ENCODE peak calls at places on chromosomes 16 and 17, in nine cellular contexts. Y, J, H, P, A, D, F, T and Q are unnamed samples.
A peak's percentile ranks its signal among the peaks of the same experiment; 100 is the strongest.

GRCh38 chr16:23504453-23505179 is 5.7 kb downstream of the GGA2 start:
- DNase-seq in Y (peak; percentile 81), J (peak; percentile 86), H (peak; percentile 97), P (peak; percentile 82), A (peak; percentile 71), D (no peak), F (peak; percentile 94), T (no peak), Q (no peak)

GRCh38 chr17:81440511-81441244 is 45.4 kb downstream of the BAHCC1 start:
- DNase-seq in Y (no peak), J (no peak), H (no peak), P (no peak), A (no peak), D (no peak), F (no peak), T (peak; percentile 99), Q (no peak)

GRCh38 chr16:47162670-47163420 is 19.1 kb upstream of the NETO2 start:
- DNase-seq in Y (no peak), J (no peak), H (no peak), P (no peak), A (no peak), D (no peak), F (peak; percentile 4), T (no peak), Q (no peak)

GRCh38 chr17:82659886-82660285 is 11.6 kb upstream of the WDR45B start:
- DNase-seq in Y (peak; percentile 29), J (no peak), H (no peak), P (no peak), A (no peak), D (no peak), F (no peak), T (no peak), Q (no peak)

GRCh38 chr17:58637011-58637570 is 54.8 kb downstream of the TEX14 start:
- DNase-seq in Y (no peak), J (no peak), H (no peak), P (no peak), A (no peak), D (no peak), F (no peak), T (no peak), Q (no peak)

GRCh38 chr16:85296859-85297698 is 184.8 kb upstream of the CIBAR2 start:
- DNase-seq in Y (no peak), J (no peak), H (peak; percentile 17), P (peak; percentile 36), A (peak; percentile 71), D (no peak), F (no peak), T (peak; percentile 90), Q (no peak)

GRCh38 chr16:66740010-66740409 is 11.4 kb downstream of the DYNC1LI2 start:
- DNase-seq in Y (no peak), J (peak; percentile 49), H (no peak), P (peak; percentile 58), A (no peak), D (no peak), F (peak; percentile 32), T (peak; percentile 79), Q (peak; percentile 46)

GRCh38 chr17:79925242-79925957 is 86.2 kb upstream of the CBX4 start:
- DNase-seq in Y (peak; percentile 94), J (peak; percentile 54), H (no peak), P (peak; percentile 66), A (no peak), D (peak; percentile 69), F (peak; percentile 25), T (no peak), Q (no peak)

GRCh38 chr16:10868562-10869469 is 8.2 kb upstream of the CIITA start:
- DNase-seq in Y (peak; percentile 84), J (no peak), H (no peak), P (no peak), A (no peak), D (no peak), F (no peak), T (no peak), Q (no peak)

GRCh38 chr16:10870137-10870776 is 6.7 kb upstream of the CIITA start:
- DNase-seq in Y (no peak), J (no peak), H (no peak), P (no peak), A (no peak), D (no peak), F (no peak), T (no peak), Q (no peak)

GRCh38 chr16:10866196-10866976 is 10.6 kb upstream of the CIITA start:
- DNase-seq in Y (no peak), J (no peak), H (no peak), P (no peak), A (no peak), D (no peak), F (no peak), T (no peak), Q (no peak)

GRCh38 chr16:10868089-10868488 is 8.9 kb upstream of the CIITA start:
- DNase-seq in Y (no peak), J (no peak), H (no peak), P (no peak), A (no peak), D (no peak), F (no peak), T (no peak), Q (no peak)

DNA sequence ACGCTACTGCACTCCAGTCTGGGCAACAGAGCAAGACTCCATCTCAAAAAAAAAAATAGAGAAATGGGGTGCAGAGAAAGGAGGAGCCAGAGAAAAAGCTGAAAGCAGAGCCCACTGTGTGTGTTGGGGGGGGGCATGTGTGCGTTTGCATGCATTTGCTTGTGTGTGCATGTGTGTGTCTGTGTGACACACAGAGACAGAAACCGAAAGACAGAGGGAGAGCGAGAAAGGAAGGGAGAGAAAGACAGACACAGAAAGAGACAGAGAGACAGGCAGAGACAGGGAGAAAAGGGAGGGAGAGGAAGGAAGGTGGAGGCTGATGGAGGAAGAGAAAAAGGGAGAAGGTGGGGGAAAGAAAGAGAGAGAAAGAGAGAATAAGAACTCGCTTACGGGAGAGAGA is 9.8 kb upstream of the CIITA start:
- DNase-seq in Y (no peak), J (no peak), H (no peak), P (no peak), A (no peak), D (no peak), F (no peak), T (no peak), Q (no peak)
- H3K4me3 ChIP-seq in Y (no peak overlapping the region), J (no peak overlapping the region), H (no peak overlapping the region), P (no peak overlapping the region), A (no peak overlapping the region), D (no peak overlapping the region), F (no peak overlapping the region), T (no peak overlapping the region), Q (no peak overlapping the region)

GRCh38 chr16:57846078-57846697 is 43.9 kb upstream of the KIFC3 start:
- DNase-seq in Y (no peak), J (no peak), H (no peak), P (no peak), A (no peak), D (no peak), F (no peak), T (peak; percentile 77), Q (no peak)

GRCh38 chr16:57843400-57843799 is 41.1 kb upstream of the KIFC3 start:
- DNase-seq in Y (no peak), J (no peak), H (no peak), P (no peak), A (no peak), D (no peak), F (no peak), T (no peak), Q (no peak)

GRCh38 chr16:57842606-57843005 is 40.3 kb upstream of the KIFC3 start:
- DNase-seq in Y (no peak), J (no peak), H (no peak), P (no peak), A (no peak), D (no peak), F (no peak), T (no peak), Q (no peak)

GRCh38 chr16:57845115-57845514 is 42.8 kb upstream of the KIFC3 start:
- DNase-seq in Y (no peak), J (no peak), H (no peak), P (no peak), A (no peak), D (no peak), F (no peak), T (no peak), Q (no peak)

DNA sequence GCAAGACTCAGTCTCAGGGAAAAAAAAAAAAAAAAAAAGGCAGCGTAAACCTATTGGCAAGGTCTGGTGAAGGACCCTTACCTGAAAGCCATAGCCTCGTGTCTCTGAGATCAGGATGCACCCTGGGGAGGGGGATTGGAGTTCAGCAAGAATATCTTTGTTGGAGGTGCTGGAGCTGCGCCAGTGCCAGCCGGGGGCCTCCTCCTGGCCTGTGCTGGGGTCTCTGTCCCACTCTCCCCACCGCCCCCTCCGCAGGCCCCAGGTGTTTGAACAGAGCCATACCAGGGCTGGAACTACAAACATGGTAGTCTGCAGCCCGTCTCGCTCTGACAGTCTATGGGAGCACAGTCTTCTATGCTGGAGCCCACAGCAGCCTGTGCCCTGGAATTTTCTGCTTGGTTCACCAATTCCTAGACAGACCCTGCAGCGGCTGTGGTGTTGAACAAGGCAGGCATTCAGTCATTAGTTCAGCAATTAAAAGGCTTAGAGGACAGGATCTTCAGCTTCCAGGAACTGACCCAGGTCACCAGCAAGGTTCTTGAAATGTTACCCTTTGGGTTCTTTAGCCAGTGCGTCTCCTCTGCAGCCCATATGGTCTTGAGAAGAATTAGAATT is 42.2 kb upstream of the KIFC3 start:
- DNase-seq in Y (no peak), J (no peak), H (no peak), P (no peak), A (no peak), D (no peak), F (no peak), T (no peak), Q (no peak)
- H3K4me3 ChIP-seq in Y (no peak overlapping the region), J (no peak overlapping the region), H (no peak overlapping the region), P (no peak overlapping the region), A (no peak overlapping the region), D (no peak overlapping the region), F (no peak overlapping the region), T (no peak overlapping the region), Q (no peak overlapping the region)

DNA sequence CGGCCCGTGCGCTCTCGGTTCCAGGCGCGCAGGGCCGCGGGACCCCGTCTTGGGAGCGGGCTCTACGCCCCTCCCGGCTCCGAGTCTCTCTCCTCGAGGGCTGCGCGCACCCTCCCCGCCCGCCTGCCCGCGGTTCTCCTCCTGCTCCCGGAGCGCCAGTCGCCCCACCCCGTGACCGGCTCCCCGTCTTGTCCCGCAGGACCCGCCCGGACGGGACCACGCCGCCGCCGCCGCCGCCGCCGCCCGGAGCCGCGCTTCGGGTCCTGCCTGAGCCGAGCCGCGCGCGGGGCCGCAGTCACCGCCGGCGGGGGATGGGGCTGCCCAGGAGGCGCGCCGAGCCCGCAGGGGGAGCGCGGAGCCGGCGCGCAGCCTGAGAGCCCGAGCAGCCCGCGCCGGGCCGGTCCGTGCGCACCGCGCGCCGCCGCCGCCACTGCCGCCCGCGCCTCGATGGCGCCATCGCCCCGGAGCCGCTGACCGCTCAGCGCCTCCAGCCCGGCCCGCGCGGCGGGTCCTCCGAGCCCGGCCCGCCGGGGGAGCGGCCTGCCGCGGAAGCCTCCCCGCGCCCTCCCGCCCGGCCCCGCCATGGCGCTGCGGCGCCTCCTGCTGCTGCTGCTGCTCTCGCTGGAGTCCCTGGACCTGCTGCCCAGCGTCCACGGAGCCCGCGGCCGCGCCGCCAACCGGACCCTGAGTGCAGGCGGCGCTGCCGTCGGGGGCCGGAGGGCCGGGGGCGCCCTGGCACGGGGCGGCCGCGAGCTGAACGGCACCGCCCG is at the start of gene SHISA6:
- DNase-seq in Y (peak; percentile 80), J (no peak), H (no peak), P (no peak), A (no peak), D (peak; percentile 7), F (no peak), T (peak; percentile 82), Q (no peak)
- H3K4me3 ChIP-seq in Y (no peak within 1 kb of the TSS), J (no peak within 1 kb of the TSS), H (no peak within 1 kb of the TSS), P (no peak within 1 kb of the TSS), A (no peak within 1 kb of the TSS), D (peak within 1 kb of the TSS; percentile 52), F (no peak within 1 kb of the TSS), T (peak within 1 kb of the TSS; percentile 57), Q (no peak within 1 kb of the TSS)

GRCh38 chr17:3739422-3740124 is 15.9 kb downstream of the HASPIN start:
- DNase-seq in Y (peak; percentile 51), J (no peak), H (no peak), P (no peak), A (no peak), D (no peak), F (no peak), T (peak; percentile 57), Q (no peak)

GRCh38 chr17:3744032-3744431 is 20.3 kb downstream of the HASPIN start:
- DNase-seq in Y (no peak), J (peak; percentile 28), H (peak; percentile 34), P (no peak), A (no peak), D (no peak), F (peak; percentile 62), T (no peak), Q (no peak)

GRCh38 chr17:3740611-3741073 is 16.9 kb downstream of the HASPIN start:
- DNase-seq in Y (no peak), J (no peak), H (no peak), P (no peak), A (peak; percentile 70), D (no peak), F (no peak), T (no peak), Q (peak; percentile 97)

GRCh38 chr17:3735515-3735914 is 11.8 kb downstream of the HASPIN start:
- DNase-seq in Y (no peak), J (peak; percentile 63), H (no peak), P (no peak), A (no peak), D (no peak), F (peak; percentile 36), T (no peak), Q (no peak)

DNA sequence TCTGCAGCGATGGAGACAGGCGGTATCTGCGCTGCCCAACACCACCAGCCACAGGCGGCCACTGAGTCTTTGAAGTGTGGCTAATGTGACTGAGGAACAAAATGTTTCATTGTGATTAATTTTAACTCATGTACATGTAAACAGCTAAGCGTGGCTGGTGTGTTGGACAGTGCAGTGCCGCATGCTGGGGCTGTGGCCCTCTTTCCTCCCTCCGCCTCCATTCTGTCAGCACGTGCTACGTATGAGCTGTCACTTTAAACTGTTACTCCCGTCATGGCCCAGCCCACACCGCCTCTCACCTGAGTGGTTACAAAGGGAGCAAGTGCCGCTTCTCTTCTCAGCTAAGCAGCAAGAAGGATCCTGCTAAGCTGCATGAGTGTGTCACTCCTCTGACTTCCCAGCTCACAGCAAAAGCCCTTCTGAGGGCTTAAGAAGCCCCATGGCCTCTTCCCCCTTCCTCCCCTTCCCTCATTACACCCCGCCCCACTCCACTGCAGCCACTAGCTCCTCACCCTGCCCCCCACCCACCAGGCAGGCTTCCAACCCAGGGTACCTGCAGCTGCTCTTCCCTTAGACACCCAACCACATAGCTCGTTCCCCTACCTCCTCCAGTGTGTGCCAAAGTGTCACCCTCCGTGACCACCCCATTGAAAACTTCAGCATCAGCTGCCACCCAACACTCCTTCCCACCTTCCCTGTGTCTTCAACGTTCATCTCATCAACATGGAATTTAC is 15.0 kb downstream of the HASPIN start:
- DNase-seq in Y (peak; percentile 78), J (peak; percentile 9), H (peak; percentile 79), P (no peak), A (peak; percentile 75), D (peak; percentile 58), F (peak; percentile 10), T (peak; percentile 67), Q (peak; percentile 82)
- H3K4me3 ChIP-seq in Y (no peak overlapping the region), J (no peak overlapping the region), H (peak overlapping the region; percentile 21), P (no peak overlapping the region), A (no peak overlapping the region), D (peak overlapping the region; percentile 11), F (no peak overlapping the region), T (no peak overlapping the region), Q (peak overlapping the region; percentile 38)